ENCODE peak calls at places on chromosomes 12 and 14, in ten cellular contexts. A is Caco-2; N is pancreas; L is endodermal cell; D is left ventricle myocardium inferior; R is Panc1; T is effector memory CD4-positive, alpha-beta T cell; S is aorta; K is CD8-positive, alpha-beta memory T cell; Q is thyroid gland. Y is an unnamed sample. For H3K36me3, the result is how much of the 10 kb centered on the place peaks cover.

GRCh38 chr14:105894978-105895881 is 368.8 kb downstream of the TMEM121 start:
- DNase-seq in S (peak), L (no peak), K (no peak), N (peak), A (peak), T (no peak), R (no peak), D (peak), Q (no peak), Y (peak)

GRCh38 chr12:122385171-122386041 is 37.1 kb downstream of the CLIP1 start:
- DNase-seq in L (no peak), N (no peak), A (no peak), R (no peak), D (no peak), Q (no peak), K (no peak), S (no peak), T (no peak), Y (no peak)

GRCh38 chr14:78170203-78170602 is at the start of gene NRXN3:
- DNase-seq in K (no peak), R (no peak), S (no peak), D (no peak), A (peak), T (no peak), Q (peak), N (no peak), L (peak), Y (no peak)

GRCh38 chr12:132777614-132778013 is 16.0 kb upstream of the ANKLE2 start:
- DNase-seq in Q (no peak), K (no peak), R (no peak), S (no peak), D (no peak), A (no peak), T (no peak), L (no peak), N (no peak), Y (no peak)

GRCh38 chr14:53979141-53979673 is 22.6 kb upstream of the BMP4 start:
- DNase-seq in T (no peak), L (peak), K (no peak), N (no peak), S (no peak), R (no peak), A (no peak), Q (no peak), D (no peak), Y (no peak)

GRCh38 chr12:113870035-113870434 is 96.1 kb downstream of the RBM19 start:
- DNase-seq in N (no peak), L (peak), D (no peak), K (no peak), S (no peak), A (no peak), Q (no peak), T (no peak), R (no peak), Y (no peak)

GRCh38 chr12:40292788-40293429 is 68.1 kb downstream of the LRRK2 start:
- DNase-seq in N (no peak), T (no peak), Q (no peak), K (no peak), S (no peak), D (no peak), A (no peak), L (no peak), R (no peak), Y (no peak)

GRCh38 chr12:25653487-25654175 is 100.5 kb upstream of the LMNTD1 start:
- DNase-seq in D (no peak), A (no peak), N (no peak), K (no peak), S (no peak), Q (peak), T (no peak), L (no peak), R (no peak), Y (no peak)

GRCh38 chr14:32698831-32699230 is 239.8 kb upstream of the NPAS3 start:
- DNase-seq in A (no peak), S (no peak), K (no peak), T (no peak), R (no peak), L (no peak), Q (no peak), N (no peak), D (no peak), Y (no peak)

GRCh38 chr12:115963030-115963480 is 314.4 kb downstream of the MED13L start:
- DNase-seq in K (no peak), D (no peak), L (no peak), A (no peak), N (no peak), S (no peak), T (no peak), R (no peak), Q (no peak), Y (no peak)

GRCh38 chr14:36747411-36748184 is 85.9 kb downstream of the PAX9 start:
- DNase-seq in T (no peak), R (no peak), K (no peak), A (no peak), L (peak), D (no peak), S (no peak), Q (no peak), N (no peak), Y (no peak)

GRCh38 chr12:12686925-12687324 is 9.1 kb downstream of the GPR19 start:
- DNase-seq in Q (no peak), L (no peak), N (no peak), S (no peak), R (no peak), A (no peak), K (no peak), T (no peak), D (no peak), Y (no peak)

DNA sequence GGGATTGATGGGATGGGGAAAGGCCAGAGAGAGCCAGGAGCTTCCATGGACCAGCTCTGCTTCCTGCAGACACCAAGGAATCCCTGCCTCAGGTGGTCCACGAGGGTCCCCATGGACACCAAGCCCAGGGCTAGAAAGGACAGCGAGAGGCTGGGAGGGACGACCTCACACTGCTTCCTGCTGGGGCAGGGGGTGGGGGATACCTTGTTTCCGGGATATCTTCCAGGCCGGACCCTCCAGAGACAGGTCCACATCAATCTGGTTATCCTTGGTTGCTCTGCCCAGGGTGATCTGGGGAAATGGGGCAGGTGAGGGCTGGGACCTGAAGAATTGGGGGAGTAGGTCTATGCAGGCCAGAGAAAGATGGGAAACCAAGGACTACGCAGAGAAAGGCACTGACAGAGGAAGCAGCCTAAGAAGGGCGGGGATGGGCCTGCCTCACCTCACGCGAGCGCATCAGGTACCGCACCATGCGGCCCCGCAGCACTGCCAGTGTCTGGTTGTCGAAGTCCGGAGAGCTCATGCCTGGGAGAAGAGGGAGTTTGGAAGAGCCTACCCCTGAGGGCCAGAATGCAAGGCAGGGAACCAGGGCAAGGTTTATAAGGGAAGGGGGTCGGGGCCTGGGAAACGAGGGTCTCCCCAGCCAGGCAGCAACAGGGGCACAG is 8.8 kb downstream of the MCRS1 start:
- DNase-seq in K (no peak), T (no peak), D (no peak), N (no peak), A (no peak), S (peak), R (no peak), Q (no peak), L (no peak), Y (no peak)
- H3K36me3 ChIP-seq in K (half or more), T (half or more), D (half or more), N (half or more), A (under half), S (under half), R (under half), Q (half or more), L (half or more), Y (under half)

DNA sequence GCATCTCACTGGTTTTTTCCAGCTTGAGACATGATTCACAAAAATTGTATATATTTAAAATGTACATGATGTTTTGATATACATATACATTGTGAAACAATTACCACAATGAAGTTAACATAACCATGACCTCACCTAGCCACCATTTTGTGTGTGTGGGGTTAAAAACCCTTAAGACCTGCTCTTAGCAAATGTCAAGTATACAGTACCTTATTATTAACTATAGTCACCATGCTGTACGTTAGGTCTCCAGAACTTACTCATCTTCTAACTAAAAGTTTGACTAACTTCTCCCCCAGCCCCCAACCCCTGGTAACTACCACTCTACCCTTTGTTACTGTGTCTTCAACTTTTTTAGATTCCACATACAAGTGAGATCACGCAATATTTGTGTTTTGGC is 52.6 kb downstream of the EIF2S3B start:
- DNase-seq in Q (no peak), S (no peak), N (no peak), D (no peak), A (no peak), K (no peak), L (no peak), R (no peak), T (no peak), Y (no peak)
- H3K4me3 ChIP-seq in Q (no peak), S (no peak), N (no peak), D (no peak), A (no peak), K (no peak), L (peak), R (no peak), T (no peak), Y (no peak)

GRCh38 chr12:68827895-68828294 is 19.9 kb downstream of the MDM2 start:
- DNase-seq in Q (no peak), S (no peak), T (no peak), D (no peak), R (no peak), K (no peak), L (no peak), A (no peak), N (no peak), Y (no peak)
- H3K36me3 ChIP-seq in Q (under half), S (under half), T (half or more), D (half or more), R (under half), K (under half), L (half or more), A (under half), N (half or more), Y (under half)

GRCh38 chr12:41653386-41654110 is 465.4 kb downstream of the PDZRN4 start:
- DNase-seq in D (no peak), A (no peak), N (no peak), K (no peak), Q (no peak), L (no peak), R (no peak), S (no peak), T (no peak), Y (no peak)
- H3K4me3 ChIP-seq in D (no peak), A (no peak), N (no peak), K (no peak), Q (no peak), L (peak), R (no peak), S (no peak), T (no peak), Y (no peak)

DNA sequence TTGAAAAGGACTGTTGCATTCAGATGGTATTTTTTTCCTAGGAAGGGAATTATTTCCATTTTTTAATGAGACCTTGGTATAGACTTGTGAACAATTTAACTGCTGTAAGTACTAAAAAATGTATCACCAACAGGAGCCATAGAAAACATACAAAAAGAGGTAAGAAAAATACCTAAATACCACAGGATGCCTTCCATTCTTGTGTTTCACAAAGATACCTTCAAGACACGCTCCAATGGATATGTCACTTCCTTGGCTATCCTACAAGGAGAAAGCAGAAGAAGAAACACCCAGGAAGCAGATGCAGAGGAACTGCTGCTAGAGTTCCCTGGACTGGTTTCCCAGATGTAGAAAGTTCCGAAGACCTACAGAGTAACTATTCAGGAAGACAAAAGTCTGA is 54.2 kb downstream of the PTPN21 start:
- DNase-seq in R (no peak), S (no peak), A (no peak), D (no peak), N (no peak), T (no peak), L (no peak), Q (no peak), K (no peak), Y (no peak)
- H3K36me3 ChIP-seq in R (under half), S (under half), A (under half), D (half or more), N (under half), T (under half), L (half or more), Q (under half), K (under half), Y (under half)

GRCh38 chr12:124921200-124922008 is 7.0 kb upstream of the UBC start:
- DNase-seq in R (no peak), N (peak), Q (peak), L (peak), T (peak), S (peak), K (peak), A (peak), D (peak), Y (no peak)
- H3K4me3 ChIP-seq in R (peak), N (no peak), Q (peak), L (peak), T (peak), S (peak), K (peak), A (peak), D (peak), Y (peak)

GRCh38 chr12:6860942-6861341 is 6.4 kb upstream of the TPI1 start:
- DNase-seq in N (no peak), R (no peak), T (no peak), A (no peak), Q (no peak), D (no peak), S (no peak), L (no peak), K (no peak), Y (no peak)
- H3K36me3 ChIP-seq in N (under half), R (under half), T (half or more), A (under half), Q (half or more), D (half or more), S (under half), L (half or more), K (half or more), Y (under half)

GRCh38 chr12:91382081-91382543 is 199.5 kb upstream of the DCN start:
- DNase-seq in S (peak), R (peak), A (peak), L (peak), K (peak), Q (peak), T (peak), D (peak), N (peak), Y (peak)
- H3K4me3 ChIP-seq in S (peak), R (peak), A (no peak), L (peak), K (no peak), Q (peak), T (no peak), D (peak), N (peak), Y (peak)